ENCODE peak calls at places on chromosomes 7 and 10, in ten cellular contexts. One of them, this sample, is unnamed.

GRCh38 chr10:77201135-77202111 is 436.2 kb downstream of the KCNMA1 start:
- DNase-seq in activated naive CD4-positive, alpha-beta T cell treated with anti-CD3 and anti-CD28 coated beads, Interleukin-2, amount 10 ng/mL, durations not matched to agents 7 days and 5 days: no peak
- DNase-seq in epithelial cell of esophagus: peak
- DNase-seq in stimulated activated CD4-positive, alpha-beta T cell treated with anti-CD3 and anti-CD28 coated beads, Interleukin-12 subunit alpha, Interleukin-12 subunit beta, amount 100 ng/mL, for 4 hours: no peak
- DNase-seq in type B pancreatic cell: no peak
- DNase-seq in stimulated activated naive B cell treated with anti-CD40 and anti-IgM and Interleukin-4, amounts not matched to agents 10 μg/mL and 1 μg/mL and 100 μg/mL, for 72 hours: no peak
- DNase-seq in neuronal stem cell: no peak
- DNase-seq in AG04450: peak
- DNase-seq in activated CD8-positive, alpha-beta memory T cell treated with anti-CD3 and anti-CD28 coated beads for 24 hours: no peak
- DNase-seq in K562: no peak
- DNase-seq in this sample: no peak

GRCh38 chr7:141704112-141704511 is 2.1 kb upstream of the DENND11 start:
- DNase-seq in activated naive CD4-positive, alpha-beta T cell treated with anti-CD3 and anti-CD28 coated beads, Interleukin-2, amount 10 ng/mL, durations not matched to agents 7 days and 5 days: no peak
- DNase-seq in epithelial cell of esophagus: no peak
- DNase-seq in stimulated activated CD4-positive, alpha-beta T cell treated with anti-CD3 and anti-CD28 coated beads, Interleukin-12 subunit alpha, Interleukin-12 subunit beta, amount 100 ng/mL, for 4 hours: no peak
- DNase-seq in type B pancreatic cell: no peak
- DNase-seq in stimulated activated naive B cell treated with anti-CD40 and anti-IgM and Interleukin-4, amounts not matched to agents 10 μg/mL and 1 μg/mL and 100 μg/mL, for 72 hours: no peak
- DNase-seq in neuronal stem cell: no peak
- DNase-seq in AG04450: no peak
- DNase-seq in activated CD8-positive, alpha-beta memory T cell treated with anti-CD3 and anti-CD28 coated beads for 24 hours: no peak
- DNase-seq in K562: no peak
- DNase-seq in this sample: no peak

GRCh38 chr10:73218466-73219191 is 28.4 kb downstream of the DNAJC9 start:
- DNase-seq in activated naive CD4-positive, alpha-beta T cell treated with anti-CD3 and anti-CD28 coated beads, Interleukin-2, amount 10 ng/mL, durations not matched to agents 7 days and 5 days: no peak
- DNase-seq in epithelial cell of esophagus: peak
- DNase-seq in stimulated activated CD4-positive, alpha-beta T cell treated with anti-CD3 and anti-CD28 coated beads, Interleukin-12 subunit alpha, Interleukin-12 subunit beta, amount 100 ng/mL, for 4 hours: no peak
- DNase-seq in type B pancreatic cell: no peak
- DNase-seq in stimulated activated naive B cell treated with anti-CD40 and anti-IgM and Interleukin-4, amounts not matched to agents 10 μg/mL and 1 μg/mL and 100 μg/mL, for 72 hours: no peak
- DNase-seq in neuronal stem cell: no peak
- DNase-seq in AG04450: no peak
- DNase-seq in activated CD8-positive, alpha-beta memory T cell treated with anti-CD3 and anti-CD28 coated beads for 24 hours: no peak
- DNase-seq in K562: peak
- DNase-seq in this sample: no peak

GRCh38 chr10:23081891-23082290 is 13.5 kb upstream of the MSRB2 start:
- DNase-seq in activated naive CD4-positive, alpha-beta T cell treated with anti-CD3 and anti-CD28 coated beads, Interleukin-2, amount 10 ng/mL, durations not matched to agents 7 days and 5 days: no peak
- DNase-seq in epithelial cell of esophagus: no peak
- DNase-seq in stimulated activated CD4-positive, alpha-beta T cell treated with anti-CD3 and anti-CD28 coated beads, Interleukin-12 subunit alpha, Interleukin-12 subunit beta, amount 100 ng/mL, for 4 hours: no peak
- DNase-seq in type B pancreatic cell: no peak
- DNase-seq in stimulated activated naive B cell treated with anti-CD40 and anti-IgM and Interleukin-4, amounts not matched to agents 10 μg/mL and 1 μg/mL and 100 μg/mL, for 72 hours: no peak
- DNase-seq in neuronal stem cell: no peak
- DNase-seq in AG04450: no peak
- DNase-seq in activated CD8-positive, alpha-beta memory T cell treated with anti-CD3 and anti-CD28 coated beads for 24 hours: no peak
- DNase-seq in K562: peak
- DNase-seq in this sample: no peak

GRCh38 chr7:43869898-43870240 is 552 bp upstream of the MRPS24 start:
- DNase-seq in activated naive CD4-positive, alpha-beta T cell treated with anti-CD3 and anti-CD28 coated beads, Interleukin-2, amount 10 ng/mL, durations not matched to agents 7 days and 5 days: no peak
- DNase-seq in epithelial cell of esophagus: peak
- DNase-seq in stimulated activated CD4-positive, alpha-beta T cell treated with anti-CD3 and anti-CD28 coated beads, Interleukin-12 subunit alpha, Interleukin-12 subunit beta, amount 100 ng/mL, for 4 hours: no peak
- DNase-seq in type B pancreatic cell: no peak
- DNase-seq in stimulated activated naive B cell treated with anti-CD40 and anti-IgM and Interleukin-4, amounts not matched to agents 10 μg/mL and 1 μg/mL and 100 μg/mL, for 72 hours: no peak
- DNase-seq in neuronal stem cell: no peak
- DNase-seq in AG04450: peak
- DNase-seq in activated CD8-positive, alpha-beta memory T cell treated with anti-CD3 and anti-CD28 coated beads for 24 hours: no peak
- DNase-seq in K562: peak
- DNase-seq in this sample: peak

GRCh38 chr10:78408011-78408410 is 374.3 kb downstream of the RPS24 start:
- DNase-seq in activated naive CD4-positive, alpha-beta T cell treated with anti-CD3 and anti-CD28 coated beads, Interleukin-2, amount 10 ng/mL, durations not matched to agents 7 days and 5 days: no peak
- DNase-seq in epithelial cell of esophagus: no peak
- DNase-seq in stimulated activated CD4-positive, alpha-beta T cell treated with anti-CD3 and anti-CD28 coated beads, Interleukin-12 subunit alpha, Interleukin-12 subunit beta, amount 100 ng/mL, for 4 hours: no peak
- DNase-seq in type B pancreatic cell: no peak
- DNase-seq in stimulated activated naive B cell treated with anti-CD40 and anti-IgM and Interleukin-4, amounts not matched to agents 10 μg/mL and 1 μg/mL and 100 μg/mL, for 72 hours: no peak
- DNase-seq in neuronal stem cell: no peak
- DNase-seq in AG04450: no peak
- DNase-seq in activated CD8-positive, alpha-beta memory T cell treated with anti-CD3 and anti-CD28 coated beads for 24 hours: no peak
- DNase-seq in K562: no peak
- DNase-seq in this sample: no peak

GRCh38 chr10:61047011-61047410 is 103.0 kb upstream of the RHOBTB1 start:
- DNase-seq in activated naive CD4-positive, alpha-beta T cell treated with anti-CD3 and anti-CD28 coated beads, Interleukin-2, amount 10 ng/mL, durations not matched to agents 7 days and 5 days: no peak
- DNase-seq in epithelial cell of esophagus: no peak
- DNase-seq in stimulated activated CD4-positive, alpha-beta T cell treated with anti-CD3 and anti-CD28 coated beads, Interleukin-12 subunit alpha, Interleukin-12 subunit beta, amount 100 ng/mL, for 4 hours: no peak
- DNase-seq in type B pancreatic cell: no peak
- DNase-seq in stimulated activated naive B cell treated with anti-CD40 and anti-IgM and Interleukin-4, amounts not matched to agents 10 μg/mL and 1 μg/mL and 100 μg/mL, for 72 hours: no peak
- DNase-seq in neuronal stem cell: no peak
- DNase-seq in AG04450: no peak
- DNase-seq in activated CD8-positive, alpha-beta memory T cell treated with anti-CD3 and anti-CD28 coated beads for 24 hours: no peak
- DNase-seq in K562: no peak
- DNase-seq in this sample: no peak

GRCh38 chr7:40623863-40624262 is 489.1 kb downstream of the SUGCT start:
- DNase-seq in activated naive CD4-positive, alpha-beta T cell treated with anti-CD3 and anti-CD28 coated beads, Interleukin-2, amount 10 ng/mL, durations not matched to agents 7 days and 5 days: no peak
- DNase-seq in epithelial cell of esophagus: no peak
- DNase-seq in stimulated activated CD4-positive, alpha-beta T cell treated with anti-CD3 and anti-CD28 coated beads, Interleukin-12 subunit alpha, Interleukin-12 subunit beta, amount 100 ng/mL, for 4 hours: no peak
- DNase-seq in type B pancreatic cell: no peak
- DNase-seq in stimulated activated naive B cell treated with anti-CD40 and anti-IgM and Interleukin-4, amounts not matched to agents 10 μg/mL and 1 μg/mL and 100 μg/mL, for 72 hours: no peak
- DNase-seq in neuronal stem cell: no peak
- DNase-seq in AG04450: no peak
- DNase-seq in activated CD8-positive, alpha-beta memory T cell treated with anti-CD3 and anti-CD28 coated beads for 24 hours: no peak
- DNase-seq in K562: no peak
- DNase-seq in this sample: no peak

GRCh38 chr7:135519233-135519688 is 9.4 kb upstream of the CNOT4 start:
- DNase-seq in activated naive CD4-positive, alpha-beta T cell treated with anti-CD3 and anti-CD28 coated beads, Interleukin-2, amount 10 ng/mL, durations not matched to agents 7 days and 5 days: no peak
- DNase-seq in epithelial cell of esophagus: no peak
- DNase-seq in stimulated activated CD4-positive, alpha-beta T cell treated with anti-CD3 and anti-CD28 coated beads, Interleukin-12 subunit alpha, Interleukin-12 subunit beta, amount 100 ng/mL, for 4 hours: no peak
- DNase-seq in type B pancreatic cell: no peak
- DNase-seq in stimulated activated naive B cell treated with anti-CD40 and anti-IgM and Interleukin-4, amounts not matched to agents 10 μg/mL and 1 μg/mL and 100 μg/mL, for 72 hours: no peak
- DNase-seq in neuronal stem cell: no peak
- DNase-seq in AG04450: no peak
- DNase-seq in activated CD8-positive, alpha-beta memory T cell treated with anti-CD3 and anti-CD28 coated beads for 24 hours: no peak
- DNase-seq in K562: peak
- DNase-seq in this sample: no peak

GRCh38 chr10:91883549-91884542 is 25.4 kb downstream of the FGFBP3 start:
- DNase-seq in activated naive CD4-positive, alpha-beta T cell treated with anti-CD3 and anti-CD28 coated beads, Interleukin-2, amount 10 ng/mL, durations not matched to agents 7 days and 5 days: no peak
- DNase-seq in epithelial cell of esophagus: peak
- DNase-seq in stimulated activated CD4-positive, alpha-beta T cell treated with anti-CD3 and anti-CD28 coated beads, Interleukin-12 subunit alpha, Interleukin-12 subunit beta, amount 100 ng/mL, for 4 hours: no peak
- DNase-seq in type B pancreatic cell: no peak
- DNase-seq in stimulated activated naive B cell treated with anti-CD40 and anti-IgM and Interleukin-4, amounts not matched to agents 10 μg/mL and 1 μg/mL and 100 μg/mL, for 72 hours: no peak
- DNase-seq in neuronal stem cell: peak
- DNase-seq in AG04450: no peak
- DNase-seq in activated CD8-positive, alpha-beta memory T cell treated with anti-CD3 and anti-CD28 coated beads for 24 hours: no peak
- DNase-seq in K562: no peak
- DNase-seq in this sample: no peak

GRCh38 chr7:150898475-150899011 is 46.2 kb downstream of the AOC1 start:
- DNase-seq in activated naive CD4-positive, alpha-beta T cell treated with anti-CD3 and anti-CD28 coated beads, Interleukin-2, amount 10 ng/mL, durations not matched to agents 7 days and 5 days: peak
- DNase-seq in epithelial cell of esophagus: peak
- DNase-seq in stimulated activated CD4-positive, alpha-beta T cell treated with anti-CD3 and anti-CD28 coated beads, Interleukin-12 subunit alpha, Interleukin-12 subunit beta, amount 100 ng/mL, for 4 hours: peak
- DNase-seq in type B pancreatic cell: peak
- DNase-seq in stimulated activated naive B cell treated with anti-CD40 and anti-IgM and Interleukin-4, amounts not matched to agents 10 μg/mL and 1 μg/mL and 100 μg/mL, for 72 hours: peak
- DNase-seq in neuronal stem cell: peak
- DNase-seq in AG04450: peak
- DNase-seq in activated CD8-positive, alpha-beta memory T cell treated with anti-CD3 and anti-CD28 coated beads for 24 hours: peak
- DNase-seq in K562: peak
- DNase-seq in this sample: no peak

GRCh38 chr7:37248396-37248836 is 200.2 kb downstream of the ELMO1 start:
- DNase-seq in activated naive CD4-positive, alpha-beta T cell treated with anti-CD3 and anti-CD28 coated beads, Interleukin-2, amount 10 ng/mL, durations not matched to agents 7 days and 5 days: no peak
- DNase-seq in epithelial cell of esophagus: no peak
- DNase-seq in stimulated activated CD4-positive, alpha-beta T cell treated with anti-CD3 and anti-CD28 coated beads, Interleukin-12 subunit alpha, Interleukin-12 subunit beta, amount 100 ng/mL, for 4 hours: no peak
- DNase-seq in type B pancreatic cell: no peak
- DNase-seq in stimulated activated naive B cell treated with anti-CD40 and anti-IgM and Interleukin-4, amounts not matched to agents 10 μg/mL and 1 μg/mL and 100 μg/mL, for 72 hours: no peak
- DNase-seq in neuronal stem cell: peak
- DNase-seq in AG04450: no peak
- DNase-seq in activated CD8-positive, alpha-beta memory T cell treated with anti-CD3 and anti-CD28 coated beads for 24 hours: no peak
- DNase-seq in K562: no peak
- DNase-seq in this sample: no peak

GRCh38 chr7:87599336-87599735 is 1.3 kb downstream of the ABCB1 start:
- DNase-seq in activated naive CD4-positive, alpha-beta T cell treated with anti-CD3 and anti-CD28 coated beads, Interleukin-2, amount 10 ng/mL, durations not matched to agents 7 days and 5 days: peak
- DNase-seq in epithelial cell of esophagus: no peak
- DNase-seq in stimulated activated CD4-positive, alpha-beta T cell treated with anti-CD3 and anti-CD28 coated beads, Interleukin-12 subunit alpha, Interleukin-12 subunit beta, amount 100 ng/mL, for 4 hours: peak
- DNase-seq in type B pancreatic cell: no peak
- DNase-seq in stimulated activated naive B cell treated with anti-CD40 and anti-IgM and Interleukin-4, amounts not matched to agents 10 μg/mL and 1 μg/mL and 100 μg/mL, for 72 hours: peak
- DNase-seq in neuronal stem cell: no peak
- DNase-seq in AG04450: no peak
- DNase-seq in activated CD8-positive, alpha-beta memory T cell treated with anti-CD3 and anti-CD28 coated beads for 24 hours: peak
- DNase-seq in K562: peak
- DNase-seq in this sample: no peak

GRCh38 chr7:1623810-1624209 is 46.3 kb upstream of the ELFN1 start:
- DNase-seq in activated naive CD4-positive, alpha-beta T cell treated with anti-CD3 and anti-CD28 coated beads, Interleukin-2, amount 10 ng/mL, durations not matched to agents 7 days and 5 days: no peak
- DNase-seq in epithelial cell of esophagus: no peak
- DNase-seq in stimulated activated CD4-positive, alpha-beta T cell treated with anti-CD3 and anti-CD28 coated beads, Interleukin-12 subunit alpha, Interleukin-12 subunit beta, amount 100 ng/mL, for 4 hours: no peak
- DNase-seq in type B pancreatic cell: no peak
- DNase-seq in stimulated activated naive B cell treated with anti-CD40 and anti-IgM and Interleukin-4, amounts not matched to agents 10 μg/mL and 1 μg/mL and 100 μg/mL, for 72 hours: no peak
- DNase-seq in neuronal stem cell: no peak
- DNase-seq in AG04450: no peak
- DNase-seq in activated CD8-positive, alpha-beta memory T cell treated with anti-CD3 and anti-CD28 coated beads for 24 hours: no peak
- DNase-seq in K562: no peak
- DNase-seq in this sample: no peak

This sample was measured in epithelial cell of prostate.